ENCODE peak calls at places on chromosomes 7 and 10, in eight cellular contexts. K, P, B, S, D, W, A and E are unnamed samples.

GRCh38 chr7:150668472-150668911 is 17.0 kb upstream of the GIMAP2 start:
- DNase-seq in K (no peak), P (no peak), B (no peak), S (no peak), D (peak), W (no peak), A (no peak), E (peak)

GRCh38 chr7:150408393-150409299 is 29.5 kb downstream of the ZNF775 start:
- DNase-seq in K (no peak), P (no peak), B (no peak), S (no peak), D (peak), W (peak), A (no peak), E (peak)

GRCh38 chr10:78913219-78914059 is 155.3 kb upstream of the ZMIZ1 start:
- DNase-seq in K (no peak), P (no peak), B (peak), S (peak), D (peak), W (peak), A (peak), E (no peak)

GRCh38 chr10:86889997-86890396 is 67.4 kb downstream of the MMRN2 start:
- DNase-seq in K (no peak), P (no peak), B (no peak), S (no peak), D (no peak), W (no peak), A (no peak), E (no peak)

GRCh38 chr7:139566736-139567646 is 43.5 kb downstream of the CLEC2L start:
- DNase-seq in K (no peak), P (peak), B (no peak), S (no peak), D (no peak), W (no peak), A (no peak), E (no peak)

GRCh38 chr10:50382576-50383023 is 131.3 kb upstream of the ASAH2 start:
- DNase-seq in K (no peak), P (no peak), B (no peak), S (no peak), D (no peak), W (no peak), A (no peak), E (no peak)

GRCh38 chr10:62742447-62743105 is 61.9 kb upstream of the ADO start:
- DNase-seq in K (no peak), P (no peak), B (peak), S (no peak), D (no peak), W (no peak), A (no peak), E (no peak)

GRCh38 chr7:35736725-35737124 is 41.8 kb upstream of the HERPUD2 start:
- DNase-seq in K (no peak), P (no peak), B (no peak), S (no peak), D (no peak), W (no peak), A (no peak), E (no peak)

GRCh38 chr7:50266893-50267386 is 37.6 kb upstream of the IKZF1 start:
- DNase-seq in K (no peak), P (no peak), B (peak), S (no peak), D (peak), W (peak), A (peak), E (peak)

GRCh38 chr10:101614957-101615759 is 27.0 kb downstream of the DPCD start:
- DNase-seq in K (no peak), P (no peak), B (no peak), S (no peak), D (no peak), W (no peak), A (no peak), E (no peak)

GRCh38 chr10:123556736-123557135 is 109.4 kb upstream of the GPR26 start:
- DNase-seq in K (no peak), P (no peak), B (no peak), S (no peak), D (no peak), W (no peak), A (no peak), E (peak)

GRCh38 chr7:98075801-98076200 is 30.9 kb upstream of the LMTK2 start:
- DNase-seq in K (no peak), P (no peak), B (no peak), S (no peak), D (no peak), W (no peak), A (no peak), E (no peak)

GRCh38 chr7:50335795-50336754 is 31.6 kb downstream of the IKZF1 start:
- DNase-seq in K (no peak), P (no peak), B (peak), S (peak), D (peak), W (peak), A (no peak), E (no peak)

GRCh38 chr7:106568680-106569499 is 92.1 kb downstream of the CCDC71L start:
- DNase-seq in K (no peak), P (no peak), B (peak), S (peak), D (peak), W (no peak), A (no peak), E (no peak)

GRCh38 chr7:151013356-151013727 is 11.0 kb downstream of the ATG9B start:
- DNase-seq in K (no peak), P (no peak), B (no peak), S (peak), D (no peak), W (no peak), A (no peak), E (no peak)

GRCh38 chr10:83991986-83992753 is 147.1 kb upstream of the GHITM start:
- DNase-seq in K (no peak), P (peak), B (peak), S (peak), D (peak), W (no peak), A (no peak), E (peak)

GRCh38 chr7:40899151-40899550 is 764.3 kb downstream of the SUGCT start:
- DNase-seq in K (no peak), P (no peak), B (no peak), S (no peak), D (no peak), W (no peak), A (no peak), E (no peak)

DNA sequence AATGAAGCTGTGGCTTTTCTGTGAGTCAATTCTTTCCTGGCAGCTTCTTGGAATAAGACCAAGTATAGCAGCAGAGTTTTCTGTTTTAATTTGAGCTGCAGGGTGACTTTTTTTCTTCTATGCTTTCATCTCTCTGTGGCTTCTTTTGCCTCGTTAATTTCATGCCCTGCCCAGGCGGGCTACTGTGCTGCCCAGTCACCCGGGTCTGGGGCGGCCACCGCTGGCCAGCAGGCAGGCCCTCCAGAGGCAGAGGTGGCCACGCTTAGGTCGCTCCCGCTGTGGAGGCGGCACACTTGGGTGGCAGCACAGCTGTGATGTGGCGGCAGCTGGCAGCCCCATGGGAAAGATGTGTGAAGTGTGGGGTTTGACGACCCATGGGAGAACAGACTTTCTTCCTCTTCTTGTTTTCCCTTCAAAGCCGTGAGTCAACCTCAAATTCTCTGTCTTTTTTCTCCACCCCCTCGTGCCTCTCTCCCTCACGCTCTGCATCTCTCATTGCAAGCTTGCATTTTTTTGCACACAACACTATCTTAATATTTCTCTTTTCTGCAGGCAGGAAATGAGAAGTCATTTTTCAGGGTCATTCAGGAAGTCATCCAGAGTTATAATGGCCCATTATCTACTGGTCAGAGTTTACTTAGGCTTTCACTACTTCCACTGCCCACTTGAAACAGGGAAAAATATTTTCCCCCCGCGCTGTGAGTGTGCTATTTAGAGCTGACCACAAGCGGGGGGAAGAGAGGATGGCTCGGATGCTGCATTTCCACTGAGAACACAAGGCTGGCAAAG is 67.8 kb downstream of the EGFR start:
- DNase-seq in K (peak), P (no peak), B (peak), S (peak), D (peak), W (no peak), A (no peak), E (peak)
- TF ChIP-seq CTCF in K (no peak), P (no peak), B (no peak), S (no peak), D (no peak), W (no peak), A (no peak), E (no peak)

GRCh38 chr7:121352323-121352722 is 23.5 kb downstream of the WNT16 start:
- DNase-seq in K (no peak), P (no peak), B (no peak), S (no peak), D (peak), W (no peak), A (no peak), E (no peak)

GRCh38 chr7:121351682-121352081 is 22.9 kb downstream of the WNT16 start:
- DNase-seq in K (no peak), P (no peak), B (no peak), S (no peak), D (no peak), W (no peak), A (no peak), E (no peak)
- TF ChIP-seq CTCF in K (no peak), P (peak), B (peak), S (peak), D (no peak), W (no peak), A (no peak), E (no peak)

GRCh38 chr10:98016781-98017475 is 13.5 kb downstream of the CRTAC1 start:
- DNase-seq in K (no peak), P (no peak), B (no peak), S (no peak), D (no peak), W (no peak), A (no peak), E (no peak)

GRCh38 chr10:98012654-98013053 is 17.8 kb downstream of the CRTAC1 start:
- DNase-seq in K (no peak), P (no peak), B (no peak), S (no peak), D (no peak), W (no peak), A (no peak), E (no peak)

GRCh38 chr10:98013776-98014175 is 16.6 kb downstream of the CRTAC1 start:
- DNase-seq in K (no peak), P (no peak), B (no peak), S (no peak), D (no peak), W (no peak), A (no peak), E (no peak)

GRCh38 chr10:98010939-98011685 is 19.3 kb downstream of the CRTAC1 start:
- DNase-seq in K (no peak), P (no peak), B (no peak), S (no peak), D (no peak), W (no peak), A (no peak), E (no peak)

DNA sequence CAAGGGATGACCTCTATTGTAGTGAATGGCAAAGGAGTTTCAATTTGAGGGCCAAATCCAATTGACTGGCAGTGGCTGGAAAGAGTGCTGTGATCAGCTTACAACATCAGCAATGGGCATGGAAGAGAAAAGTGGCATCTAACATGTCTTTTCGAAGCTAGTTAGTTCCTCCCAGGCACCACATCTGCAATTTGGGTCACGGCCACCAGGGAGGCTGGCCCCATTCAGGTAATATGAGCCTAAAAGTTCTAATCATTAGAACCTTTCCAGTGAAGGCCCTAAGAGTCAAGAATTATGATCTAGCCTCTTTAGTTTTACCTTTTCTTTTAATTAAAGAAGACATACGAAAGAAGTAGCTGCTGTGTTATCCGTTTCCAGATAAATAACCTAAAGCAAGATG is 17.3 kb downstream of the CRTAC1 start:
- DNase-seq in K (no peak), P (no peak), B (no peak), S (no peak), D (no peak), W (no peak), A (no peak), E (no peak)
- TF ChIP-seq CTCF in K (no peak), P (no peak), B (peak), S (no peak), D (peak), W (no peak), A (no peak), E (no peak)

GRCh38 chr7:11548532-11548931 is 283.5 kb downstream of the THSD7A start:
- DNase-seq in K (no peak), P (no peak), B (no peak), S (no peak), D (no peak), W (no peak), A (no peak), E (no peak)
- TF ChIP-seq CTCF in K (no peak), P (no peak), B (no peak), S (no peak), D (no peak), W (no peak), A (no peak), E (no peak)